ENCODE peak calls at places on chromosomes 5 and 9, in eight cellular contexts. D is HepG2, W is HCT116, K is uterus, T is right lobe of liver, Z is gastrocnemius medialis, Q is A549, U is heart left ventricle. V is an unnamed sample.

GRCh38 chr9:18359335-18359734 is 114.6 kb upstream of the ADAMTSL1 start:
- DNase-seq in W (no peak), U (no peak), K (no peak), Z (no peak), Q (no peak), T (no peak), D (no peak), V (no peak)

GRCh38 chr5:159051431-159052281 is 48.1 kb downstream of the EBF1 start:
- DNase-seq in K (peak; percentile 56), W (no peak), Q (no peak), Z (peak; percentile 19), T (peak; percentile 67), U (peak; percentile 70), D (no peak), V (peak; percentile 23)

GRCh38 chr5:21817668-21818419 is 1035.3 kb downstream of the CDH12 start:
- DNase-seq in Q (no peak), U (no peak), D (no peak), W (no peak), T (no peak), Z (no peak), K (no peak), V (no peak)

GRCh38 chr9:110382731-110383130 is 45.1 kb upstream of the TXNDC8 start:
- DNase-seq in T (no peak), U (no peak), Q (no peak), K (no peak), W (no peak), D (no peak), Z (no peak), V (no peak)

GRCh38 chr5:55037046-55037771 is 13.2 kb downstream of the GZMK start:
- DNase-seq in T (no peak), W (peak; percentile 8), D (no peak), Z (no peak), K (no peak), Q (peak; percentile 2), U (no peak), V (no peak)

GRCh38 chr5:10844016-10844415 is 83.0 kb upstream of the DAP start:
- DNase-seq in T (no peak), U (no peak), K (no peak), D (no peak), W (no peak), Q (no peak), Z (no peak), V (no peak)

GRCh38 chr9:79026311-79026710 is 545.5 kb upstream of the TLE4 start:
- DNase-seq in D (no peak), Z (no peak), W (no peak), T (no peak), U (no peak), Q (no peak), K (no peak), V (no peak)

GRCh38 chr5:87686975-87687374 is 274.2 kb upstream of the CCNH start:
- DNase-seq in D (no peak), T (no peak), Q (no peak), Z (no peak), K (no peak), W (no peak), U (no peak), V (no peak)

GRCh38 chr5:139677404-139678282 is 29.5 kb downstream of the CXXC5 start:
- DNase-seq in D (no peak), Z (no peak), Q (no peak), W (no peak), T (peak; percentile 83), U (no peak), K (no peak), V (no peak)

GRCh38 chr9:133955821-133956411 is 36.2 kb downstream of the VAV2 start:
- DNase-seq in Z (no peak), K (no peak), T (peak; percentile 55), D (no peak), W (no peak), Q (no peak), U (no peak), V (no peak)

GRCh38 chr5:123421773-123422172 is 1.4 kb downstream of the CEP120 start:
- DNase-seq in K (no peak), T (no peak), Q (no peak), Z (no peak), U (no peak), D (no peak), W (no peak), V (no peak)

GRCh38 chr5:157066950-157067349 is 8.0 kb upstream of the HAVCR1 start:
- DNase-seq in D (no peak), U (no peak), K (no peak), T (no peak), Q (no peak), Z (no peak), W (no peak), V (no peak)

GRCh38 chr9:20358201-20358600 is 264.1 kb downstream of the MLLT3 start:
- DNase-seq in Z (no peak), K (no peak), U (no peak), Q (peak; percentile 44), D (no peak), T (no peak), W (no peak), V (no peak)

GRCh38 chr9:15889555-15889954 is 336.7 kb downstream of the CCDC171 start:
- DNase-seq in Q (no peak), Z (no peak), W (no peak), T (no peak), K (no peak), D (no peak), U (no peak), V (no peak)

GRCh38 chr9:110089681-110090370 is 118.1 kb downstream of the C9orf152 start:
- DNase-seq in T (no peak), K (no peak), D (peak; percentile 11), U (no peak), Q (no peak), W (no peak), Z (no peak), V (no peak)

GRCh38 chr9:110006657-110007056 is 201.3 kb downstream of the C9orf152 start:
- DNase-seq in K (no peak), T (no peak), U (no peak), D (no peak), Z (no peak), W (no peak), Q (no peak), V (no peak)

DNA sequence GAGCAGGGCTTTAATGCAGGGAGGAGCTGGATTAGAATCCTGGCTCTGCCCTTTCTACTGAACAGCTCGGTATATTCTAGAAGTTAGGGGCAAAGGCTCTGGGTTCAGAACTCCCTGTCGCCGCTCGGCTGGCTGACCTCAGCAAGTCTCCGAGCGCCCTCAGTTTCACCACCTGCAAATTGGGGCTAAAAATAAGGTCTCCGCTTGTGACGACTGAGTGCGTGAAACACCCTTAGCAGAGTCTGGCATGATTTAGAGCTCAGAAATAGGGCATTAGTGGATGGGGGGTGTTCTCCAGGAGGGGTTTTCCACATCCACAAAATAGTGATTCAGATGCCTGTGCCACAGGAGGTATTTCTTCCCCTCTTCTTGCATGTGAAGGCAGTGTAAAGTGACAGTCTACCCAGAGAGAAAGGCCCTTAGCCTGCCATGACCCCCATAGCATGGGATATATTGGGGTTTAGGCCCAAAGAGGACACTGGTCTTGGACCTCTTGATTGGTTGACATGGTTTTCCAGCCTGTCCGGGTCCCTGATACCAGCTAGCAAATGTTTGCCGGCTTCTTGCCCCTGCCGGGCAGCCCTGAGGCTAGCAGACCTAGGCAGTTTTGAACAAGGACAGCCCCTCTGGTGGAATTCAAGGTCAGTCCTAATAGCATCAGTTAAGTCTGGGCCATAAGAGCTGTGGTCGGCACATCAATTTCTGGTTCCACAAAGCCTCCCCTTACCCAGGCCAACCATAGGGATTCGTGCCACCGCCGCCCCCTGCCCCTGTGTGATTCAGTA is 1.4 kb downstream of the ERGIC1 start:
- DNase-seq in D (no peak), T (no peak), K (no peak), U (no peak), Q (no peak), W (no peak), Z (no peak), V (no peak)
- TF ChIP-seq POLR2A in D (no peak), T (peak; percentile 10), K (no peak), U (no peak), Q (no peak), W (no peak), Z (no peak), V (no peak)

GRCh38 chr9:74379718-74380117 is 117.4 kb upstream of the RORB start:
- DNase-seq in T (peak; percentile 50), Q (peak; percentile 45), W (peak; percentile 2), Z (no peak), K (no peak), U (no peak), D (peak; percentile 40), V (no peak)
- TF ChIP-seq CTCF in T (peak; percentile 69), Q (peak; percentile 29), W (peak; percentile 43), Z (no peak), K (no peak), U (no peak), D (peak; percentile 72), V (no peak)

GRCh38 chr5:34535433-34535832 is 120.7 kb upstream of the RAI14 start:
- DNase-seq in D (no peak), T (no peak), K (no peak), U (no peak), W (no peak), Z (no peak), Q (no peak), V (no peak)

GRCh38 chr5:34535944-34536628 is 120.0 kb upstream of the RAI14 start:
- DNase-seq in D (no peak), U (no peak), Q (no peak), W (no peak), Z (no peak), K (no peak), T (no peak), V (no peak)

GRCh38 chr5:34531736-34532135 is 124.4 kb upstream of the RAI14 start:
- DNase-seq in D (no peak), K (no peak), U (no peak), W (no peak), Z (no peak), Q (no peak), T (no peak), V (no peak)

GRCh38 chr5:34534237-34535108 is 121.7 kb upstream of the RAI14 start:
- DNase-seq in K (no peak), W (no peak), U (no peak), Q (no peak), Z (no peak), D (peak; percentile 14), T (no peak), V (no peak)

GRCh38 chr5:34533582-34534236 is 122.4 kb upstream of the RAI14 start:
- DNase-seq in W (no peak), D (no peak), Q (no peak), U (no peak), T (no peak), Z (no peak), K (no peak), V (no peak)
- H3K27ac ChIP-seq in W (no peak overlapping the region), D (no peak overlapping the region), Q (no peak overlapping the region), U (no peak overlapping the region), T (no peak overlapping the region), Z (no peak overlapping the region), K (peak overlapping the region; percentile 58), V (peak overlapping the region; percentile 27)

DNA sequence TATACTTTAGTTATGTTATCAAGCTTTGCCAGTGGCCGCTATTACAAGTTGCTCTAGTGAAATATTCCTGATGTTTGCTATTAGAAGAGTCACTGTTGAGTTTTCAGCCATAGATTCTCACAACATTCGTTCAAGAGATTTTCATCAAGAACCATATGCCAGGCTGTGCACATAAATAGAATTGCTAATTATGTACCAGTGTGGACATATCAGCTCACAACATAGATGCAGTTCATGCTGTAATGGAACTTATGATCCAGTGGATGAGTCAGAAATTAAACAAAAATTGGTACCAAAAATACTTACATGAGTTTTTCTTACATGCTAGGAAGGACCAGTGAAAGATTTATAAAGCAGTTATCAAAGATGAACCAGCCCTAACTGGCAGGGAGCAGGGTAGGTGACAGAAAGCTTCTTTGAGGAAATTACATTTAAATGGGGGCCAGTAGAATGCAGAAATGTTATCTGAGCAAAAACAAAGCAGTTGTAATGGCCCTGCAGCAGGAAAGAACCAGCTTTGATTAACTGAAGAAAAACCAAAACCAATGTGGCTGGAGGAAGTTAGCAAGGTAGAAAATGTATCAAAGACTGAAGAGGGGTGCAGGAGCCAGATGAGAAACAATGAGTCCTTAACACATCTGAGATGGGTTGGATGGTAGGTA is 404.2 kb downstream of the DNAH5 start:
- DNase-seq in W (no peak), Z (no peak), K (no peak), Q (no peak), T (no peak), U (no peak), D (no peak), V (no peak)
- TF ChIP-seq POLR2A in W (no peak), Z (no peak), K (no peak), Q (no peak), T (no peak), U (no peak), D (no peak), V (no peak)

V was measured in tibial nerve.